ENCODE peak calls at places on chromosomes 12 and 14, in four cellular contexts. S is hepatocyte; E is left ventricle myocardium inferior; P is naive thymus-derived CD4-positive, alpha-beta T cell. H is an unnamed sample.

GRCh38 chr12:673849-674248 is 10.6 kb upstream of the NINJ2 start:
- DNase-seq in S (no peak), E (no peak), P (no peak), H (no peak)

GRCh38 chr14:78253986-78254385 is 83.8 kb downstream of the NRXN3 start:
- DNase-seq in E (no peak), S (no peak), P (no peak), H (no peak)

GRCh38 chr12:14260011-14260993 is 105.2 kb upstream of the ATF7IP start:
- DNase-seq in E (peak; percentile 91), P (no peak), S (peak; percentile 86), H (peak; percentile 63)

GRCh38 chr12:57632898-57633825 is at the start of gene B4GALNT1:
- DNase-seq in P (peak; percentile 67), S (peak; percentile 80), E (peak; percentile 64), H (peak; percentile 42)

GRCh38 chr12:112422531-112422930 is 3.8 kb downstream of the PTPN11 start:
- DNase-seq in P (no peak), E (no peak), S (peak; percentile 38), H (peak; percentile 69)

GRCh38 chr14:32816588-32816987 is 122.1 kb upstream of the NPAS3 start:
- DNase-seq in E (no peak), P (no peak), S (no peak), H (no peak)

GRCh38 chr12:104686196-104686595 is 229.4 kb downstream of the CHST11 start:
- DNase-seq in S (no peak), P (no peak), E (no peak), H (no peak)

GRCh38 chr12:53499261-53500118 is at the start of gene MAP3K12:
- DNase-seq in P (peak; percentile 58), E (peak; percentile 68), S (peak; percentile 76), H (peak; percentile 68)

GRCh38 chr12:75162845-75163244 is 46.8 kb downstream of the KCNC2 start:
- DNase-seq in P (no peak), E (no peak), S (no peak), H (no peak)

GRCh38 chr14:76902591-76902990 is 76.4 kb downstream of the LRRC74A start:
- DNase-seq in S (no peak), P (no peak), E (no peak), H (no peak)

GRCh38 chr12:78261901-78262300 is 431.2 kb downstream of the NAV3 start:
- DNase-seq in P (no peak), E (no peak), S (no peak), H (no peak)

GRCh38 chr12:31117203-31118011 is 43.7 kb downstream of the DDX11 start:
- DNase-seq in P (peak; percentile 53), S (peak; percentile 76), E (no peak), H (no peak)

DNA sequence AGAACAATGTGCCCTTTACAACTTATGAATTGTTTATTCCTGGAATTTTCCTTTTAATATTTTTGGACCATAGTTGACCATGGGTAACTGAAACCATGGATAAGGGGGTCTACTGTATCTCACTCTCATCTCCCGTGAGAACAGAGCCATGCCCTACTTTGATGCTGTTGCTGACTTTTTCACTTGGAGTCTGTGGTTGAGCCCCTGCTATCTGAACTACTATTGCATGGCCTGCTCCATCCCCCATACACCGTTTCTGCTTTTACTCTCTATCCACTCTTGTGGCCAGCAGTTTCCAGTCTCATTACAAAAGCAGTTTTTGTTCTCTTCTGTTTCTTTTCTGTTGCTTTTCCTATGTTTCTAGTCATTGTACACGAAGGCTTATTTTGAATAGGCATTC is 12.3 kb downstream of the TMTC2 start:
- DNase-seq in S (no peak), E (no peak), P (no peak), H (no peak)
- H3K27ac ChIP-seq in S (no peak overlapping the region), E (no peak overlapping the region), P (no peak overlapping the region), H (peak overlapping the region; percentile 65)

DNA sequence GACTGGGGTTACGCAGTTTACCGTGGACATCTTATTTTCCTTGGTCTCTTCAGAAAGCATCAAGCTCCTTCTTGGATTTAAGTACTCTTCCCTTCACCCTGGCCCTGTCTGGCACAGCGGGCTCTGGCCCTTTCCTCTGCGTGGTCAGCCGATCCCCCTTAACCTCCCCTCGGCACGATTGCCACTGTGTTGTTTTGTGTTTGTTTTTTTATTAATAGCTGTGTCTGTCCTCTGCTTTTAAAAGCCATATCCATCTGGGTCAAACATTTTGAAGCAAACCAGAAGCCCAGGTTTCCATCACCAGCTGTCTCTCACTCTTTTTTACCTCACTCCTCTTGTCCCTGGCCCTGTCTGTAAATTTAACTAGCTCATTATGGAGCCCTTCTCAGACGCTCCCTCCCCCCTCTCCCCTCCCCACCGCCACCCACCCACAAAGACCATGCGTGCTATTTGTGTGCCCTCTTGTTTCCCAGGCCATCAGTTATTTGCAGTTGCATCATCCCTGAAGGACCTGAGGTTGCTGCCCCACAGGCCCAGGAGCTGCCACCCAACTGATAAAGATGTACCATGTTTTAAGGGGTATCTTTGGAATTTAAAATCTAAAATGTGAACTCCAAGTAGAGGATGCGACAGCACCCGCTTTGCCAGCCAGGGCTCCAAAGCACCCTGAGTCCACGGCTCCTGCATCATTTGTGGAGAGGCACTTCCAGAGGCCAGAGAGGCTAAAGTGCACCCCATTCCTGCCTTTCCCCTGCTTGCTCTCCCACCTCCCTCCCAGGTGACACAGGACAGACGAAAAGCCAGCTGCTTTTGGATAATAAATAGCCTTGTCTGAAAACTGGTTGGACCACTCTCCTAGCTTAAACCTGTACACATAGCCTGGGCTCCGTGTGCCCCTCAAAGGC is 3.9 kb downstream of the BCL11B start:
- DNase-seq in E (no peak), P (peak; percentile 48), S (no peak), H (no peak)
- H3K27ac ChIP-seq in E (no peak overlapping the region), P (peak overlapping the region; percentile 98), S (no peak overlapping the region), H (peak overlapping the region; percentile 67)

GRCh38 chr14:50984061-50984710 is 39.9 kb upstream of the PYGL start:
- DNase-seq in E (no peak), P (no peak), S (no peak), H (no peak)
- H3K27ac ChIP-seq in E (no peak overlapping the region), P (no peak overlapping the region), S (no peak overlapping the region), H (no peak overlapping the region)

GRCh38 chr14:104975481-104976197 is 2.5 kb downstream of the AHNAK2 start:
- DNase-seq in E (peak; percentile 14), P (no peak), S (peak; percentile 15), H (no peak)
- H3K27ac ChIP-seq in E (no peak overlapping the region), P (no peak overlapping the region), S (no peak overlapping the region), H (no peak overlapping the region)

GRCh38 chr12:125187780-125188741 is 122.8 kb downstream of the AACS start:
- DNase-seq in S (no peak), E (no peak), P (no peak), H (no peak)
- H3K27ac ChIP-seq in S (no peak overlapping the region), E (no peak overlapping the region), P (no peak overlapping the region), H (peak overlapping the region; percentile 52)

GRCh38 chr14:28875937-28876910 is 109.6 kb downstream of the FOXG1 start:
- DNase-seq in P (no peak), S (no peak), E (no peak), H (no peak)

DNA sequence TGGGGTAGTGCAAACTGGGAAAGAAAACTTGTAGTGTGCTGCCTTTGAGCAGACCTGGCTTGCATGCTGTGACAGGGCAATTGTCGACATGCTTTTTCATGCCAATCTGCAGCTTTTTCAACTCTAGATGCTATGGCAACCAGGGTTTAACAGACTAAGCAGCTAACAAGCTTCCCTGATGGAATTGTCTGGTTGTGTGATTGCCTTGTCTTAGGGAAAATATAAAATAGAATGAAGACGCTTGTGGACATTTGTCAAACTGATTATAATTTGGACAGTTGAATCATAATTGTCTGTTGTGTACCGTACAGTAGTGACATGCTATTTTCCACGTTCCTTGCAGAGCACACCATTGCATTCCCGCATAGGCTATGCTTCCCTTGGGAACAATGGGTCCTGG is 113.0 kb downstream of the FOXG1 start:
- DNase-seq in E (no peak), S (no peak), P (no peak), H (no peak)
- H3K27ac ChIP-seq in E (no peak overlapping the region), S (no peak overlapping the region), P (no peak overlapping the region), H (no peak overlapping the region)

GRCh38 chr14:56118611-56119181 is 485 bp downstream of the PELI2 start:
- DNase-seq in S (peak; percentile 44), P (no peak), E (peak; percentile 41), H (no peak)

GRCh38 chr14:56117765-56118610 is at the start of gene PELI2:
- DNase-seq in E (peak; percentile 80), P (peak; percentile 91), S (peak; percentile 88), H (peak; percentile 56)

GRCh38 chr14:56121786-56122185 is 3.6 kb downstream of the PELI2 start:
- DNase-seq in E (no peak), S (no peak), P (no peak), H (no peak)

GRCh38 chr14:56120091-56120632 is 2.0 kb downstream of the PELI2 start:
- DNase-seq in S (peak; percentile 29), E (no peak), P (peak; percentile 33), H (no peak)

DNA sequence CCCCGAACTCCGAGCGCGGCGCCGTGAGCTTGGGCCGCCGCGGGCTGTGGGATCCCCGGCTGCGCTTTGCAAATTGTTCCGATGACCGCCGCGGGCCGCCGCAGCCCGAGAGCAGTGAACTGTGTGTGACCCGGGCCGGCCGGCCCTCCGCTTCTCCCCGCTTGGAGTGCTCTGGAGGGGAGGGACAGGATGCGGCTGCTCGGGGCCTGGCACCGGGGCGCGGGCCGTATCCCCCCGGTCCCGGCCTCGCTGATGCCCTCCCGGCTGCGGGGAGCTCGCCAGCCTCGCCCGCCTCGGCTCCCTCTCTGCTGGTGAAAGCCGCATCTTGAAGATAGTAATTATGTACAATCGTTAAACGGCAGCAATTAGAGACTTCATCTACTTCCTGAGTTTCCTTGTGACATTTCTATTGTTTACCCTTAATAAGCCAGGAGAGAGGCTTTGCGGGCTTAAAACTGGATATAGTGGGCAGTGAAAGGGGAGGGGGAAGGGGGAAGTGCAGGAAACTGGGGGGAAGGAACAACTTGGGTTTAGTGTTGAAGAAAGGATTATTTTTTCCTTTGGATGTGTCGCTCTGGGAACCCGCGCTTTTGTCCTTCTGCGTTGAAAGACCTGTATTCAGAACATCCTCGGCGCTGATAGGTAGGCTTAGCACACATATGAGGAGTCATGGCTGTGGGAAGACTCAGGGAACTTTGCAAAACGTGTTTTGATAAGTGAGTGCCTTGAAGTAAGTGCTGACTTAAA is 1.2 kb downstream of the PELI2 start:
- DNase-seq in S (peak; percentile 61), P (peak; percentile 31), E (peak; percentile 51), H (peak; percentile 30)
- H3K27ac ChIP-seq in S (peak overlapping the region; percentile 85), P (peak overlapping the region; percentile 72), E (peak overlapping the region; percentile 91), H (peak overlapping the region; percentile 85)

GRCh38 chr12:68267892-68268396 is 14.5 kb upstream of the IL22 start:
- DNase-seq in S (no peak), E (no peak), P (no peak), H (no peak)
- H3K27ac ChIP-seq in S (no peak overlapping the region), E (no peak overlapping the region), P (no peak overlapping the region), H (no peak overlapping the region)

H was measured in caudate nucleus.